ENCODE peak calls at places on chromosomes 6 and 20, in seven cellular contexts. Y is HCT116, P is H1, U is GM12878, I is HepG2, G is SK-N-SH, Q is K562. S is an unnamed sample.

GRCh38 chr6:54086439-54086838 is 24.8 kb upstream of the MLIP start:
- DNase-seq in Y (no peak), P (no peak), U (no peak), I (no peak), G (no peak), Q (no peak), S (no peak)

GRCh38 chr20:62049342-62050165 is 16.1 kb downstream of the TAF4 start:
- DNase-seq in Y (no peak), P (no peak), U (no peak), I (no peak), G (no peak), Q (no peak), S (no peak)

GRCh38 chr6:149235130-149235561 is 82.4 kb upstream of the TAB2 start:
- DNase-seq in Y (peak; percentile 82), P (no peak), U (peak; percentile 69), I (peak; percentile 54), G (no peak), Q (no peak), S (peak; percentile 6)

GRCh38 chr6:101434601-101435000 is 41.1 kb downstream of the GRIK2 start:
- DNase-seq in Y (no peak), P (no peak), U (no peak), I (no peak), G (no peak), Q (no peak), S (no peak)

GRCh38 chr6:169452117-169452868 is 198.6 kb upstream of the THBS2 start:
- DNase-seq in Y (peak; percentile 45), P (no peak), U (no peak), I (no peak), G (peak; percentile 57), Q (peak; percentile 82), S (peak; percentile 18)

GRCh38 chr6:47111685-47112084 is 69.6 kb upstream of the ADGRF1 start:
- DNase-seq in Y (no peak), P (no peak), U (no peak), I (peak; percentile 93), G (no peak), Q (no peak), S (peak; percentile 66)

GRCh38 chr6:9064156-9064555 is 628.8 kb upstream of the SLC35B3 start:
- DNase-seq in Y (no peak), P (no peak), U (no peak), I (no peak), G (no peak), Q (no peak), S (no peak)

GRCh38 chr6:163436843-163437242 is 22.3 kb downstream of the QKI start:
- DNase-seq in Y (no peak), P (no peak), U (no peak), I (no peak), G (no peak), Q (no peak), S (no peak)

GRCh38 chr6:146950351-146950835 is 253.8 kb upstream of the STXBP5 start:
- DNase-seq in Y (no peak), P (no peak), U (no peak), I (peak; percentile 69), G (no peak), Q (peak; percentile 50), S (no peak)

GRCh38 chr20:44222027-44222426 is 11.5 kb upstream of the OSER1 start:
- DNase-seq in Y (no peak), P (no peak), U (no peak), I (no peak), G (no peak), Q (no peak), S (no peak)

GRCh38 chr6:134081506-134081905 is 29.1 kb upstream of the SLC2A12 start:
- DNase-seq in Y (no peak), P (no peak), U (no peak), I (no peak), G (no peak), Q (no peak), S (no peak)

GRCh38 chr6:127951172-127951995 is 50.5 kb upstream of the THEMIS start:
- DNase-seq in Y (no peak), P (no peak), U (peak; percentile 51), I (no peak), G (no peak), Q (no peak), S (no peak)

DNA sequence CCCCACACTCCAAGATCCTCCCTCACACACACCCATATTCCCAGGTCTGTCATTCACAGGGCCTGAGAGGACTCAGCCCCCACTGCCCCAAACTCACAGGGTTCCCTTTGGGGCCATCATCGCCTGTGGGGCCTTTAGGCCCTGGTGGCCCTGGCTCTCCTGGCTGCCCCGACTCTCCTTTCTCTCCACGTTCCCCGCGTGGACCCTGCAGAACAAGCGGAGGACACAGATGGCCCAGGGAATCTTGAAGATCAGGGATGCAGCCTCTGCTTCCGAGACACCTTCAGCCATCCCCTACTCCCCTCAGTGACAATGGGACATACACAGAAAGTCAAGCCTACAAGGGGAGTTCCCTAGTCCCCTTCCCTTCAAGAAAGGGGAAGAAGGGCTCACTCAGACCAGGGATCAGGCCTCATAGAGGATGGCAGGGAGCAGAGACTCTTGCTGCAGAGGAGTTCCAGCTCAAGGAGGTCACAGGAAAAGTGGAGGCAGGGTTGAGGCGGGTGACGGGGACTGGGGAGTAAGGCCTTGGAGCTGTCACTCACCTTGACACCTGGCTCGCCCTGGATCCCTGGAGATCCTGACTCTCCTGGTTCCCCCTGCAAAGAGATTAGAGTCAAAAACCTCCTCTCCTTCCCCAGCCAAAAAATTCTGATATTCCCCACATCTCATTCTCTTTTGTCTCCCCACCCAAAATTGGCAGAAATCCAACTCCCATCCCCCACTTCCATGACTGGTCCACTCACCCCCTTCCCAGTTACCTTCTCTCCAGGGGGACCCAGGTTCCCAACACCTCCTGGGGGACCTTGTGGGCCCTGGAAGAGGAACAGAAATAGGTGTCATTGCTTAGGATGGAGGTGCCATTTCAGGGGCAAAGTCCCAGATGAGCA is 22.7 kb downstream of the COL11A2 start:
- DNase-seq in Y (no peak), P (no peak), U (no peak), I (no peak), G (no peak), Q (no peak), S (no peak)
- TF ChIP-seq JUND in Y (no peak), P (no peak), U (no peak), I (no peak), G (no peak), Q (no peak), S (no peak)

GRCh38 chr6:29705389-29706231 is 17.6 kb upstream of the HLA-F start:
- DNase-seq in Y (peak; percentile 48), P (peak; percentile 52), U (no peak), I (peak; percentile 62), G (peak; percentile 61), Q (peak; percentile 54), S (peak; percentile 48)
- TF ChIP-seq JUND in Y (no peak), P (no peak), U (no peak), I (no peak), G (no peak), Q (no peak), S (no peak)

GRCh38 chr6:45704056-45704790 is 311.4 kb downstream of the CLIC5 start:
- DNase-seq in Y (no peak), P (no peak), U (no peak), I (no peak), G (no peak), Q (no peak), S (no peak)

GRCh38 chr6:45706319-45706718 is 309.3 kb downstream of the CLIC5 start:
- DNase-seq in Y (no peak), P (no peak), U (no peak), I (no peak), G (no peak), Q (no peak), S (no peak)

GRCh38 chr6:45707188-45707587 is 308.5 kb downstream of the CLIC5 start:
- DNase-seq in Y (no peak), P (no peak), U (no peak), I (no peak), G (no peak), Q (no peak), S (no peak)

GRCh38 chr6:45699663-45700062 is 316.0 kb downstream of the CLIC5 start:
- DNase-seq in Y (no peak), P (no peak), U (no peak), I (no peak), G (no peak), Q (no peak), S (no peak)

GRCh38 chr6:45703041-45703739 is 312.5 kb downstream of the CLIC5 start:
- DNase-seq in Y (no peak), P (no peak), U (no peak), I (no peak), G (no peak), Q (no peak), S (no peak)
- TF ChIP-seq JUND in Y (no peak), P (no peak), U (no peak), I (no peak), G (peak; percentile 59), Q (no peak), S (no peak)

GRCh38 chr6:22448311-22448711 is 121.1 kb upstream of the HDGFL1 start:
- DNase-seq in Y (no peak), P (no peak), U (no peak), I (no peak), G (no peak), Q (no peak), S (no peak)
- TF ChIP-seq JUND in Y (no peak), P (no peak), U (no peak), I (no peak), G (no peak), Q (no peak), S (no peak)

GRCh38 chr6:15861486-15861885 is 198.7 kb upstream of the DTNBP1 start:
- DNase-seq in Y (no peak), P (no peak), U (no peak), I (no peak), G (no peak), Q (no peak), S (no peak)
- TF ChIP-seq JUND in Y (no peak), P (no peak), U (no peak), I (no peak), G (no peak), Q (no peak), S (no peak)